ENCODE peak calls at places on chromosomes 4 and X, in seven cellular contexts. V is ovary, B is Caco-2, C is psoas muscle, E is aorta, T is HCT116, X is tibial nerve. O is an unnamed sample. For H3K4me1, the result is how much of the 10 kb centered on the place peaks cover.

GRCh38 chr4:6658204-6658585 is 17.7 kb downstream of the MRFAP1 start:
- DNase-seq in V (no peak), B (no peak), C (no peak), E (no peak), T (no peak), X (no peak), O (no peak)

GRCh38 chr4:76562161-76562560 is 127.1 kb downstream of the SHROOM3 start:
- DNase-seq in V (no peak), B (no peak), C (no peak), E (no peak), T (no peak), X (no peak), O (no peak)

GRCh38 chr4:56817840-56818491 is 3.5 kb downstream of the SPINK2 start:
- DNase-seq in V (no peak), B (no peak), C (no peak), E (no peak), T (no peak), X (no peak), O (no peak)

GRCh38 chr4:55887594-55887993 is 34.1 kb downstream of the EXOC1 start:
- DNase-seq in V (no peak), B (no peak), C (no peak), E (no peak), T (no peak), X (no peak), O (no peak)

GRCh38 chrX:119762718-119763117 is 4.3 kb downstream of the SOWAHD start:
- DNase-seq in V (no peak), B (no peak), C (no peak), E (no peak), T (no peak), X (no peak), O (no peak)

GRCh38 chr4:177569443-177569842 is 127.2 kb upstream of the AGA start:
- DNase-seq in V (no peak), B (no peak), C (no peak), E (no peak), T (no peak), X (no peak), O (no peak)

GRCh38 chr4:151000747-151001429 is 14.2 kb downstream of the LRBA start:
- DNase-seq in V (no peak), B (no peak), C (no peak), E (no peak), T (no peak), X (no peak), O (no peak)

GRCh38 chr4:159685406-159686092 is 582.7 kb downstream of the RAPGEF2 start:
- DNase-seq in V (no peak), B (no peak), C (no peak), E (no peak), T (no peak), X (no peak), O (no peak)

GRCh38 chr4:174314770-174315169 is 31.1 kb downstream of the CEP44 start:
- DNase-seq in V (no peak), B (no peak), C (no peak), E (no peak), T (no peak), X (no peak), O (no peak)

DNA sequence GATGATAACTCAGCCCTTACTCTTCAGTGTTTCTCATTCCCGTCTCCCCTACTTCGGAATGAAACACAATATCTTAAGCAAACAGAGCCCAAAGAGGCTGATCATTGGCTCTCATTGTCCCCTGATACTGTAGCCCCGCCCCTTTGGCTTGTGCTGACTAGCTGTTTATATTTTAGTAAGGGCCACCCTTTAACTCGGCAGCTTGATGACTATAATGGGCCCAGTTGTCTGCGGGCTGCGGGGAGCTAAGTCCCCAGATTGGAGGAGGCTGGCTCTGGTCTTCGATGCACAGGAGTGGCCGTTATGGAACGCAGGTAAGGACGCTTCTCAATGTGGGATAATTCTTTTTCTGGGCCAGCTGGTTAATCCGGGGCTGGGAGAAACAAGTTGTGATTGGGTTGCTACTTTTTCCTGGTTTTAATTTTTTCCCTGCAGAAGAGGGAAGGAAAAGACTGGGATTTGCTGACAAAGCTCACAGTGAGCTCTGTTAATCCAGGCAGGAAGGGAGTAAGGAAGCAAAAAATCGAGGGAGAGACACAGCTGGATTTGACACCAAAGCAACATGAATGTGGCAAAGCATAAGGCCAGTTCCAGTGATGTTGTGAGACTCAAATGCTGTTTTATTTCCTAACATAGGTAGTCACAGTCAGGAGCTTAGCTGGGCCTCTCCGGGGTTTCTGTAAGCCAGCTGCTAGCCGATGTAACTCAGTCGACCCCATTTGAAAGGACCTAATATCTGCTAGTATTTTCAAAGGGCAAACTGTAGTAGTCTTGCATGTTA is at the start of gene TRIM2:
- DNase-seq in V (peak), B (peak), C (peak), E (no peak), T (peak), X (peak), O (peak)
- H3K4me3 ChIP-seq in V (peak), B (peak), C (peak), E (no peak), T (peak), X (peak), O (peak)

DNA sequence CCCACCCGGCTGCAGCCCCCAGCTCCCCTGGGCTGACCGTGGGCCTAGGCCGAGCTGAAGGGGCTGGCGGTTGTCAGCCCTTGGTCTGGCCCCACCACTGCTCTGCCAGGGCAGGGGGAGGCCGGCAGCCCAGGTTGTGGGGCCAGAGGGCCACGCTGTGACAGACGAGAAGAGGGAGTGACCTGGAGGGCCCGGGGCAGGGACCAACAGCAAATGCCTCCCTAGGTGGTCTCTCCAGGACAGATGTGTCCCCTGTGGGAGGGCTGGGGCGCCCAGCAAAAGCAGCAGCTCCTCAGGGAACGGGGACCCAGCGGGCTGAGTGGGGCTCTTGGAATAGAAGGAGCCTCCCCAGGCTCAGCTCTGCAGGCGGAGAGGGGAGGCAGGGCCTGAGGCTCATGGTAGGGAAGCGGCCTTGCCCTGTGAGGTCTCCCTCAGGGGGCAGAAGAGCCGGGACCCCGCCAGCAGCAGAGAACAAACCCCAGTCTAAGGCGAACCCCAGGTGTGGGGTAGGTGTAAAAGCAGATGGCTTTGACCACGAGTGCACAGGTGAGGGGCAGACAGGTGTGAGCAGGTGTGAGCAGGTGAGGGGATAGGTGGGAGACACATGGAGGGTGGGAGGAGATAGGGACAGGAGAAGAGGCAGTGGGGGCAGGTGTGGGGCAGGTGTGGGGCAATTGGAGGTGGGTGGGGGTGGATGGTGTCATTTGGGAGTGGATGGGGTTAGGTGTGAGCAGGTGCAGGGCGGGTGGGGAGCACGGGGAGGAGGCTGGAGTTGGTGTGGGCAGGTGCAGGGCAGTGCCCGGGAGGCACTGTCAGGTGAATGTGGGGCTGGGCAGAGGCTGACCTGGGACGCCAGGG is 34.1 kb upstream of the SPON2 start:
- DNase-seq in V (no peak), B (peak), C (no peak), E (peak), T (no peak), X (no peak), O (no peak)
- H3K4me1 ChIP-seq in V (under half), B (under half), C (under half), E (under half), T (under half), X (half or more), O (half or more)

GRCh38 chr4:85611661-85612060 is 136.7 kb downstream of the ARHGAP24 start:
- DNase-seq in V (no peak), B (no peak), C (no peak), E (no peak), T (no peak), X (no peak), O (no peak)

GRCh38 chr4:85610450-85610849 is 135.5 kb downstream of the ARHGAP24 start:
- DNase-seq in V (no peak), B (no peak), C (no peak), E (no peak), T (no peak), X (no peak), O (no peak)

GRCh38 chr4:85617202-85617601 is 142.3 kb downstream of the ARHGAP24 start:
- DNase-seq in V (no peak), B (no peak), C (no peak), E (no peak), T (no peak), X (no peak), O (no peak)

GRCh38 chr4:85613901-85614300 is 139.0 kb downstream of the ARHGAP24 start:
- DNase-seq in V (no peak), B (no peak), C (no peak), E (no peak), T (no peak), X (no peak), O (no peak)
- H3K4me3 ChIP-seq in V (no peak), B (no peak), C (no peak), E (no peak), T (no peak), X (no peak), O (no peak)

GRCh38 chrX:40085086-40085551 is 12.6 kb downstream of the BCOR start:
- DNase-seq in V (peak), B (no peak), C (no peak), E (no peak), T (no peak), X (no peak), O (no peak)
- H3K4me1 ChIP-seq in V (under half), B (under half), C (under half), E (under half), T (half or more), X (under half), O (half or more)

GRCh38 chrX:40152706-40153334 is 55.1 kb upstream of the BCOR start:
- DNase-seq in V (no peak), B (no peak), C (peak), E (peak), T (no peak), X (no peak), O (peak)

GRCh38 chrX:40154853-40155616 is 57.3 kb upstream of the BCOR start:
- DNase-seq in V (peak), B (peak), C (peak), E (peak), T (no peak), X (peak), O (peak)

GRCh38 chrX:40155617-40156471 is 58.1 kb upstream of the BCOR start:
- DNase-seq in V (peak), B (no peak), C (no peak), E (no peak), T (no peak), X (no peak), O (no peak)

GRCh38 chrX:40153335-40154221 is 55.8 kb upstream of the BCOR start:
- DNase-seq in V (peak), B (no peak), C (peak), E (peak), T (no peak), X (no peak), O (peak)

GRCh38 chrX:40154229-40154852 is 56.6 kb upstream of the BCOR start:
- DNase-seq in V (peak), B (no peak), C (no peak), E (no peak), T (no peak), X (no peak), O (peak)
- H3K4me3 ChIP-seq in V (peak), B (peak), C (peak), E (peak), T (peak), X (peak), O (peak)

GRCh38 chr4:54082168-54082567 is 17.8 kb upstream of the CHIC2 start:
- DNase-seq in V (no peak), B (peak), C (no peak), E (no peak), T (peak), X (no peak), O (no peak)

GRCh38 chr4:54076673-54077072 is 12.3 kb upstream of the CHIC2 start:
- DNase-seq in V (no peak), B (no peak), C (no peak), E (no peak), T (no peak), X (no peak), O (no peak)

GRCh38 chr4:54073481-54073880 is 9.1 kb upstream of the CHIC2 start:
- DNase-seq in V (no peak), B (no peak), C (no peak), E (no peak), T (no peak), X (no peak), O (no peak)

DNA sequence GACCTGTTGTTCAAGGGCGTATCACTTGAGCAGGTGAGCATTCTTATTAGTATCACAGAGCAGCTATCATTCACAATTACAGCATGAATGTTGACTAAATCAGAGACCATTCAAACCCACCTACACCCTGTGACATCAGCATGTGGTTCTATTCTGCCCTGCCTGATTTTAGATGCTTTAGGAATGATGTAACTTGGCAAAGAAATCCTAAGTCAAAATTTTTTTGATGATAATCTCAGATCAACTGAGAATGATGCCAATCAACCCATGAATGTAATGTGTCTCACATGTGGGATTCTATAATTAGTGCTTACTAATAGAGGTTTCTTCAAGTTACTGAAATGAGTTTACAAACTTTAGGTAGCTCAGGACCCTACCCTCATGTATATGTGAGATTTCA is 13.4 kb upstream of the CHIC2 start:
- DNase-seq in V (no peak), B (no peak), C (no peak), E (no peak), T (no peak), X (no peak), O (no peak)
- H3K4me1 ChIP-seq in V (under half), B (under half), C (under half), E (under half), T (under half), X (under half), O (under half)

GRCh38 chrX:13165266-13165665 is 120.8 kb upstream of the FAM9C start:
- DNase-seq in V (no peak), B (no peak), C (no peak), E (no peak), T (no peak), X (no peak), O (no peak)

GRCh38 chrX:13162772-13163171 is 118.4 kb upstream of the FAM9C start:
- DNase-seq in V (no peak), B (no peak), C (no peak), E (no peak), T (no peak), X (no peak), O (no peak)

GRCh38 chrX:13165747-13166146 is 121.3 kb upstream of the FAM9C start:
- DNase-seq in V (no peak), B (no peak), C (no peak), E (no peak), T (no peak), X (no peak), O (no peak)

GRCh38 chrX:13164611-13165010 is 120.2 kb upstream of the FAM9C start:
- DNase-seq in V (no peak), B (no peak), C (no peak), E (no peak), T (no peak), X (no peak), O (no peak)

DNA sequence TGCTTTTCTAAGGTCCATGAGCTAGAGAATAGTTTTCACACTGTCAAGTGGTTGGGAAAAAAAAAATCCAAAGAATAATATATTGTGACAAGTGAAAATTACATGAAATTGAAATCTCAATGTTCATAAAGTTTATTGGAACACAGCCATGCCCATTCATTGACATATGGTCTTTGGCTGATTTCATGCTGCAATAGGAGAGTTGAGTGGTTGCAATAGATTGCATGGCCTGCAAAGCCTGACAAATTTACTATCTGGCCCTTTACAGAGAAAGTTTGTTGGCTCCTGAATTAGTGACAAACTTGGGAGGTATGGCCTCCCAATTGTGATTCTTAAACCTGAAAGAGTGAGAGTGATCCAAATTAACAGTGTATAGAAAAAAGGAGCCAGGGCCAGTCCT is 115.5 kb upstream of the FAM9C start:
- DNase-seq in V (no peak), B (no peak), C (no peak), E (no peak), T (no peak), X (no peak), O (no peak)
- H3K4me3 ChIP-seq in V (no peak), B (no peak), C (no peak), E (no peak), T (no peak), X (no peak), O (no peak)

GRCh38 chr4:38306482-38307071 is 346.4 kb downstream of the PTTG2 start:
- DNase-seq in V (no peak), B (no peak), C (no peak), E (no peak), T (no peak), X (no peak), O (no peak)
- H3K4me1 ChIP-seq in V (under half), B (under half), C (under half), E (under half), T (under half), X (under half), O (under half)

DNA sequence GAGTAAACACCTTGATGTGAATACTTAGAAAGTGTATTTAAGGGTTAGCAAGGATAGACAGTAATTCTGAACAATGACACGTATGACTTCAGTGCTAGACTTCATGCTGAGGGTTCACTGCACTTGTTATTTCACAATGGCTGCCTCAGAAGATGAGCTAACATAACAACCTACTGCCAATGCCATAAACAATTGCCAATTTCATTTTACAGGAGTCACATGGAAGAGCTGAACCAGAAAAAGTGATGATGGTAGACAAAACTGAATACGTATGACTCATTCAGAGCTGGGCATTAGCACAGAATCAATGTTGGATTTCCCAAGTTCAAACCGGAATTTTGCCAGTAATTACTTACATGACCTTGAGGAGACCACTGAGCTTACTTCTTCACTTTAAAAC is 868.7 kb upstream of the SLIT2 start:
- DNase-seq in V (no peak), B (no peak), C (no peak), E (no peak), T (no peak), X (no peak), O (no peak)
- H3K4me3 ChIP-seq in V (no peak), B (no peak), C (no peak), E (no peak), T (no peak), X (no peak), O (no peak)

DNA sequence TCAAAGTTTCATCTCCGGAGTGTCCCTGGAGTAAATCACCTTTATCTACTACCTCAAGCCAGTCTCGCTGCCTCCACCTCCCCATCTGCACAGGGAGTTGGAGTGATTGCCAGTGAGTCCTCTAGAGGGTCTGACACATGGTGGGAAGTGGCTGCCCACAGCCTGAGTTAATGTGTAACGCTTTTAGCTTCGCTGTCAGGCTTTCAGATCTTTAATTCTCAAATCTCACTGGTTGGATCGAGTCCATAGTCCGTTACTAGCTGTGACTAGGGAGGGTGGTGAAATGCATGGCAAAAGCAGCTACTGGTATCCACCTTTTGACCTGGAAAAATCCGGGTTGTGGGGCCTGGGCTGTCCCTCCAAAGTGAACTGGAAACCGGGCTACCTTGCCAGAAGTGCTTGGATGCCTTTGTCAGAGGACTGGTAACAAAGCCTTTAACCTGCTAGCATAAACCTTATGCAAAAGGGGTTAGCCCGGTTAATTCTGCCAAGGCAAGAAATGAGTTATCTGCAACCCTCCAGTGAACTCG is 5.0 kb upstream of the WDR1 start:
- DNase-seq in V (no peak), B (no peak), C (no peak), E (no peak), T (no peak), X (no peak), O (no peak)
- H3K4me1 ChIP-seq in V (under half), B (under half), C (under half), E (under half), T (under half), X (under half), O (under half)